ENCODE peak calls at places on chromosomes 16 and 17, in eight cellular contexts. Q is HS-5; K is erythroblast; M is CD8-positive, alpha-beta memory T cell; W is GOT3; U is activated T-helper 1 cell treated with Interleukin-2 at 50 U/mL for 16 hours; D is iPS-NIHi11; P is T-helper 1 cell. S is an unnamed sample.

GRCh38 chr16:88377961-88378360 is 4.8 kb upstream of the ZNF469 start:
- DNase-seq in Q (no peak), K (no peak), M (no peak), W (no peak), U (no peak), D (no peak), P (no peak), S (no peak)

GRCh38 chr16:3819741-3820724 is 60.5 kb downstream of the CREBBP start:
- DNase-seq in Q (peak), K (peak), M (peak), W (no peak), U (no peak), D (no peak), P (peak), S (peak)

GRCh38 chr17:32523827-32524552 is 37.2 kb downstream of the CDK5R1 start:
- DNase-seq in Q (no peak), K (no peak), M (no peak), W (no peak), U (no peak), D (no peak), P (no peak), S (no peak)

GRCh38 chr16:83473926-83474660 is 333.7 kb upstream of the HSBP1 start:
- DNase-seq in Q (no peak), K (no peak), M (no peak), W (no peak), U (no peak), D (no peak), P (no peak), S (no peak)

GRCh38 chr17:545156-545555 is 169.5 kb downstream of the VPS53 start:
- DNase-seq in Q (no peak), K (no peak), M (no peak), W (no peak), U (no peak), D (peak), P (no peak), S (no peak)

GRCh38 chr16:88982286-88983084 is 5.5 kb upstream of the CBFA2T3 start:
- DNase-seq in Q (no peak), K (no peak), M (no peak), W (no peak), U (no peak), D (no peak), P (no peak), S (no peak)

GRCh38 chr16:46894011-46894672 is 10.0 kb downstream of the GPT2 start:
- DNase-seq in Q (no peak), K (no peak), M (no peak), W (no peak), U (no peak), D (no peak), P (no peak), S (no peak)

GRCh38 chr17:30413109-30413508 is 34.4 kb downstream of the CPD start:
- DNase-seq in Q (peak), K (no peak), M (no peak), W (no peak), U (no peak), D (no peak), P (no peak), S (no peak)

GRCh38 chr17:78027121-78027520 is 68.6 kb downstream of the TNRC6C start:
- DNase-seq in Q (no peak), K (no peak), M (no peak), W (no peak), U (no peak), D (no peak), P (no peak), S (no peak)

GRCh38 chr17:18226284-18226945 is 980 bp downstream of the LLGL1 start:
- DNase-seq in Q (no peak), K (no peak), M (no peak), W (no peak), U (no peak), D (no peak), P (no peak), S (no peak)

GRCh38 chr16:55567382-55567781 is 898 bp downstream of the CAPNS2 start:
- DNase-seq in Q (no peak), K (no peak), M (no peak), W (no peak), U (no peak), D (no peak), P (no peak), S (no peak)

GRCh38 chr17:39608142-39608541 is 422 bp upstream of the NEUROD2 start:
- DNase-seq in Q (no peak), K (no peak), M (no peak), W (no peak), U (no peak), D (no peak), P (no peak), S (no peak)

GRCh38 chr16:11232852-11233726 is 22.9 kb downstream of the SOCS1 start:
- DNase-seq in Q (no peak), K (peak), M (peak), W (no peak), U (peak), D (peak), P (peak), S (no peak)

GRCh38 chr17:81842725-81843504 is 8.1 kb upstream of the PPP1R27 start:
- DNase-seq in Q (peak), K (no peak), M (no peak), W (no peak), U (no peak), D (no peak), P (no peak), S (no peak)

GRCh38 chr17:39401412-39402278 is at the start of gene FBXL20:
- DNase-seq in Q (peak), K (peak), M (peak), W (peak), U (peak), D (peak), P (peak), S (peak)

GRCh38 chr17:62718420-62718819 is 89.7 kb downstream of the MARCHF10 start:
- DNase-seq in Q (no peak), K (no peak), M (no peak), W (no peak), U (no peak), D (no peak), P (no peak), S (no peak)

GRCh38 chr16:2609827-2610470 is 72.1 kb downstream of the PDPK1 start:
- DNase-seq in Q (no peak), K (no peak), M (no peak), W (no peak), U (no peak), D (no peak), P (no peak), S (no peak)

GRCh38 chr16:23611936-23612335 is 15.8 kb upstream of the NDUFAB1 start:
- DNase-seq in Q (no peak), K (no peak), M (no peak), W (no peak), U (no peak), D (no peak), P (no peak), S (no peak)

GRCh38 chr16:29831490-29831889 is 11.2 kb downstream of the MVP start:
- DNase-seq in Q (no peak), K (no peak), M (no peak), W (no peak), U (no peak), D (no peak), P (no peak), S (no peak)

GRCh38 chr16:46649571-46649970 is 28.4 kb upstream of the SHCBP1 start:
- DNase-seq in Q (no peak), K (no peak), M (no peak), W (peak), U (no peak), D (no peak), P (no peak), S (no peak)

GRCh38 chr16:87778830-87779579 is 13.2 kb upstream of the KLHDC4 start:
- DNase-seq in Q (peak), K (peak), M (peak), W (peak), U (peak), D (peak), P (peak), S (peak)

GRCh38 chr16:50001144-50001543 is 23.9 kb upstream of the CNEP1R1 start:
- DNase-seq in Q (no peak), K (no peak), M (no peak), W (no peak), U (no peak), D (no peak), P (no peak), S (no peak)

S was measured in HFF-Myc.